ENCODE peak calls at places on chromosomes 2 and 18, in six cellular contexts. O is IMR-90, X is H9, B is neuronal stem cell, U is trophoblast cell, M is H1. A is an unnamed sample.

GRCh38 chr18:11324956-11325873 is 175.8 kb upstream of the PIEZO2 start:
- DNase-seq in B (no peak), O (peak; percentile 85), U (peak; percentile 43), M (no peak), X (no peak), A (peak; percentile 84)

GRCh38 chr2:205934443-205934842 is 151.5 kb downstream of the INO80D start:
- DNase-seq in M (no peak), U (no peak), O (no peak), X (no peak), B (no peak), A (no peak)

GRCh38 chr2:205925373-205926337 is 160.3 kb downstream of the INO80D start:
- DNase-seq in B (peak; percentile 77), M (peak; percentile 46), U (peak; percentile 42), O (peak; percentile 51), X (peak; percentile 85), A (peak; percentile 66)

GRCh38 chr2:180141600-180141999 is 134.5 kb upstream of the CWC22 start:
- DNase-seq in O (no peak), M (no peak), X (no peak), U (no peak), B (no peak), A (no peak)

GRCh38 chr2:44616616-44617266 is 255.0 kb downstream of the CAMKMT start:
- DNase-seq in O (no peak), U (no peak), M (no peak), B (no peak), X (no peak), A (no peak)

GRCh38 chr2:187994464-187995331 is 297.0 kb upstream of the GULP1 start:
- DNase-seq in B (no peak), O (peak; percentile 36), X (peak; percentile 38), U (peak; percentile 74), M (no peak), A (peak; percentile 50)

GRCh38 chr2:95759481-95760246 is 167.9 kb downstream of the TRIM43 start:
- DNase-seq in U (no peak), B (no peak), O (no peak), M (no peak), X (no peak), A (no peak)

GRCh38 chr2:85949280-85949679 is 60.5 kb upstream of the ST3GAL5 start:
- DNase-seq in M (no peak), O (no peak), B (no peak), U (no peak), X (no peak), A (no peak)

GRCh38 chr2:226272435-226272834 is 527.2 kb downstream of the IRS1 start:
- DNase-seq in M (no peak), X (no peak), O (no peak), B (no peak), U (no peak), A (no peak)

GRCh38 chr2:46800218-46800617 is 115.4 kb downstream of the MCFD2 start:
- DNase-seq in U (no peak), B (no peak), M (no peak), X (no peak), O (peak; percentile 62), A (no peak)

GRCh38 chr2:197125000-197125399 is 185.6 kb downstream of the ANKRD44 start:
- DNase-seq in U (no peak), X (no peak), B (no peak), M (no peak), O (peak; percentile 92), A (peak; percentile 59)

GRCh38 chr18:8416212-8417019 is 192.8 kb upstream of the RAB12 start:
- DNase-seq in U (peak; percentile 79), O (peak; percentile 4), B (no peak), X (no peak), M (no peak), A (peak; percentile 20)

GRCh38 chr2:172087191-172087779 is 2.0 kb downstream of the DLX1 start:
- DNase-seq in B (no peak), U (no peak), M (no peak), X (no peak), O (no peak), A (no peak)

GRCh38 chr2:164843346-164843841 is 1.8 kb upstream of the COBLL1 start:
- DNase-seq in M (no peak), X (no peak), U (no peak), B (no peak), O (no peak), A (peak; percentile 27)

GRCh38 chr18:46261799-46262198 is 157.6 kb downstream of the HAUS1 start:
- DNase-seq in O (peak; percentile 51), X (peak; percentile 49), M (peak; percentile 58), B (no peak), U (peak; percentile 82), A (peak; percentile 21)

GRCh38 chr2:240986787-240987411 is 11.5 kb upstream of the SNED1 start:
- DNase-seq in U (no peak), O (peak; percentile 65), B (no peak), M (no peak), X (no peak), A (peak; percentile 36)

GRCh38 chr2:85754313-85755095 is 713 bp downstream of the ATOH8 start:
- DNase-seq in M (no peak), U (peak; percentile 49), X (peak; percentile 65), B (peak; percentile 56), O (peak; percentile 39), A (peak; percentile 68)

GRCh38 chr18:77487951-77488740 is 238.5 kb downstream of the GALR1 start:
- DNase-seq in M (no peak), B (no peak), O (no peak), U (no peak), X (no peak), A (no peak)
- H4K91ac ChIP-seq in M (no peak overlapping the region), B (no peak overlapping the region), O (no peak overlapping the region), U (no peak overlapping the region), X (no peak overlapping the region), A (no peak overlapping the region)

DNA sequence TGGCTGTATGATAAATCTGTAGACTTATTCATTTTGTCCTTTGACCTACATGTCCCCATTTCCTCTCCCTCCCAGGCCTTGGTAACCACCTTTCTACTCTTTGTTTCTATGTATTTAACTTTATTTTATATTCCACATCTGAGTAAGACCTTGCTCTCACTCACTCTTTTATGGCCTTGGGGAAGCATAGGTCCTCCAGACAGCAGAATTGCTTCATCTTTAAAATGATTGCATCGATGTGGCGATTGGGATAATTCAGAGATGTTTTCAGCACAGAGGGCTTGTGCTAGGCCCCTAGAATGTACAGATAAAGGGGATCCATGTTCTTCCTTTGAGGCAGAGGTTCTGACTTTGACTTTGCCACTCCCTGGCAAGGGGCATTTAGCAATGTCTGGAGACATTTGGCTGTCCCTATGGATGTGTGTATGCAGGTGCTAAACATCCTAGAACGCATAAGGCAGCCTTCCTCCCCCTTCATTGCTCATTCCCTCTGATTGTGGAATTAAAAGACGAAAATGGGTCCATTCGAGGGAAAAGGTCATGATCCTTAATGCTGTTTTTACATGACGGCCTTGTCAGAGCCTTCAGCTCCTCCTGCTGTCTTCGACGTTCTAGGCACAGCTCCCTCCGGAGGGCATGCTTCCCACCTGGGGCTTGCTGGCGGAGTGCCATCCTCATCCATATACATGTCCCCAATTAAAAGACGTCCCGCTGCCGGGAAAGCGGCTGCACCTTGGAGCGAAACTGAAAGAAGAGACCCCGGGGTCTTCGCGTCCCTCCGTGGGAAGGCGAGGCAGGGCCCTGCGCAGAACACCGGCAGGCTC is 1.1 kb upstream of the GPR39 start:
- DNase-seq in B (no peak), U (no peak), M (no peak), O (peak; percentile 27), X (no peak), A (peak; percentile 57)
- H4K8ac ChIP-seq in B (no peak overlapping the region), U (peak overlapping the region; percentile 81), M (peak overlapping the region; percentile 6), O (peak overlapping the region; percentile 77), X (no peak overlapping the region), A (peak overlapping the region; percentile 99)

DNA sequence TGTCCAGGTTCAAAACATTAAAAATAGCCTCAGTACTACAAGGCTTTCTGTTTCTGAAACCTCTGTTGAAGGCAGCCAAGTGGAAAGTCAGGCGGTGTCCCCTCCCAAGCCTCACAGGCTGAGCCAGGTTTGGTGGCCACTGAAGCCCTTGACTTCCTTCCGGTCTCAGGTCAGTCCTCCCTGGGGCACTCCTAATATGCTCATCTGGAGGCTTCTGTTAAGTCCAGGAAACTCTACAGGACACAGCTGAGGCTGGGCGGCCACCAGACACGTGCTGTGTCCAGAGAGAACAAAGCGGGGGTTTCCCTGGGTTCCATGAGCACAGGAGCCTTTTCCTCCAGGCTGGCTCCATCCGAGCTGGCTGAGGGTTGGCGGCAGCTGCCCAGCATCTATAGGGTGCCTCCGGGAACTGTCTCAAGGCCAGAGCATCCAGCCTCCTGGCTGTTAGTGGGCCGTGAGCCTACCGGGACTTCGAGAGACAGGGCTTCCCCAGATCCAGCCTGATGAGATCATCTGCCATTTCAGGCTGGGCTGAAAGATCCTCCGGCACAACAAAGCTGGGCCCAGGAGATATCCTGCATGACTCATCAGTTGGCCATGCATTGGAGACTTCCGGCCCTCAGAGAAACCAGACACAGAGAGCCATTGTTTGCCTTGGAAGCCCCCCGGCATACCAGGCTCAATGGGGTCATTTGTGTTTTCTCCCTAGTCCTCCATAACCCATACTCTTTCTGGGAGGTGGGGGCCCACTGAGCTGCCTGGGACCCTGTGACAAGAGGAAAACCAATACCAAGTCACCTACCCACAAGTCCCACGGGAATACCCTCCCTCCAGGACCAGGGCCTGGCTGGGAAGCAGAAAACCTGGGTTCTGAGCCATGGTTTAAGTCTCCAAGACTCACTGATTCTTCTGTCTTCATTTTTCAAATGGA is 71.7 kb downstream of the HS1BP3 start:
- DNase-seq in M (peak; percentile 68), X (peak; percentile 77), O (peak; percentile 99), B (no peak), U (peak; percentile 98), A (peak; percentile 98)
- H3K4me2 ChIP-seq in M (no peak overlapping the region), X (no peak overlapping the region), O (no peak overlapping the region), B (no peak overlapping the region), U (no peak overlapping the region), A (no peak overlapping the region)

GRCh38 chr2:17401096-17401495 is 117.1 kb downstream of the RAD51AP2 start:
- DNase-seq in O (no peak), U (no peak), M (no peak), X (no peak), B (no peak), A (peak; percentile 0)
- H4K91ac ChIP-seq in O (no peak overlapping the region), U (no peak overlapping the region), M (no peak overlapping the region), X (no peak overlapping the region), B (no peak overlapping the region), A (no peak overlapping the region)

GRCh38 chr2:98034745-98035144 is 39.0 kb upstream of the TMEM131 start:
- DNase-seq in B (no peak), X (no peak), O (no peak), U (no peak), M (no peak), A (no peak)
- H4K8ac ChIP-seq in B (no peak overlapping the region), X (no peak overlapping the region), O (no peak overlapping the region), U (no peak overlapping the region), M (no peak overlapping the region), A (no peak overlapping the region)

A was measured in mesenchymal stem cell.